ENCODE peak calls at places on chromosomes 13 and 19, in six cellular contexts. One of them, this sample, is unnamed.

GRCh38 chr19:49570138-49570856 is 10.1 kb downstream of the NOSIP start:
- DNase-seq in stimulated activated CD8-positive, alpha-beta memory T cell treated with anti-CD3 and anti-CD28 coated beads, Interleukin-15, amount 100 ng/mL, for 24 hours: no peak
- DNase-seq in activated CD4-positive, alpha-beta T cell treated with anti-CD3 and anti-CD28 coated beads, Interleukin-2, amount 50 U/mL, for 24 hours: no peak
- DNase-seq in effector CD4-positive, alpha-beta T cell: peak
- DNase-seq in IMR-90: peak
- DNase-seq in stimulated activated CD4-positive, alpha-beta T cell treated with anti-CD3 and anti-CD28 coated beads, TNF-alpha, amount 100 ng/mL, for 4 hours: peak
- DNase-seq in this sample: peak

GRCh38 chr13:47112205-47112896 is 215.5 kb upstream of the HTR2A start:
- DNase-seq in stimulated activated CD8-positive, alpha-beta memory T cell treated with anti-CD3 and anti-CD28 coated beads, Interleukin-15, amount 100 ng/mL, for 24 hours: no peak
- DNase-seq in activated CD4-positive, alpha-beta T cell treated with anti-CD3 and anti-CD28 coated beads, Interleukin-2, amount 50 U/mL, for 24 hours: no peak
- DNase-seq in effector CD4-positive, alpha-beta T cell: no peak
- DNase-seq in IMR-90: no peak
- DNase-seq in stimulated activated CD4-positive, alpha-beta T cell treated with anti-CD3 and anti-CD28 coated beads, TNF-alpha, amount 100 ng/mL, for 4 hours: no peak
- DNase-seq in this sample: no peak

GRCh38 chr13:46129124-46129523 is 24.3 kb upstream of the CPB2 start:
- DNase-seq in stimulated activated CD8-positive, alpha-beta memory T cell treated with anti-CD3 and anti-CD28 coated beads, Interleukin-15, amount 100 ng/mL, for 24 hours: no peak
- DNase-seq in activated CD4-positive, alpha-beta T cell treated with anti-CD3 and anti-CD28 coated beads, Interleukin-2, amount 50 U/mL, for 24 hours: no peak
- DNase-seq in effector CD4-positive, alpha-beta T cell: no peak
- DNase-seq in IMR-90: no peak
- DNase-seq in stimulated activated CD4-positive, alpha-beta T cell treated with anti-CD3 and anti-CD28 coated beads, TNF-alpha, amount 100 ng/mL, for 4 hours: no peak
- DNase-seq in this sample: no peak

GRCh38 chr13:21176195-21176981 is at the start of the genes MRPL57 and SKA3:
- DNase-seq in stimulated activated CD8-positive, alpha-beta memory T cell treated with anti-CD3 and anti-CD28 coated beads, Interleukin-15, amount 100 ng/mL, for 24 hours: peak
- DNase-seq in activated CD4-positive, alpha-beta T cell treated with anti-CD3 and anti-CD28 coated beads, Interleukin-2, amount 50 U/mL, for 24 hours: peak
- DNase-seq in effector CD4-positive, alpha-beta T cell: peak
- DNase-seq in IMR-90: peak
- DNase-seq in stimulated activated CD4-positive, alpha-beta T cell treated with anti-CD3 and anti-CD28 coated beads, TNF-alpha, amount 100 ng/mL, for 4 hours: peak
- DNase-seq in this sample: peak

GRCh38 chr13:27177852-27178251 is 6.2 kb upstream of the USP12 start:
- DNase-seq in stimulated activated CD8-positive, alpha-beta memory T cell treated with anti-CD3 and anti-CD28 coated beads, Interleukin-15, amount 100 ng/mL, for 24 hours: no peak
- DNase-seq in activated CD4-positive, alpha-beta T cell treated with anti-CD3 and anti-CD28 coated beads, Interleukin-2, amount 50 U/mL, for 24 hours: no peak
- DNase-seq in effector CD4-positive, alpha-beta T cell: no peak
- DNase-seq in IMR-90: no peak
- DNase-seq in stimulated activated CD4-positive, alpha-beta T cell treated with anti-CD3 and anti-CD28 coated beads, TNF-alpha, amount 100 ng/mL, for 4 hours: no peak
- DNase-seq in this sample: no peak

GRCh38 chr13:113078895-113079720 is 26.5 kb upstream of the F7 start:
- DNase-seq in stimulated activated CD8-positive, alpha-beta memory T cell treated with anti-CD3 and anti-CD28 coated beads, Interleukin-15, amount 100 ng/mL, for 24 hours: no peak
- DNase-seq in activated CD4-positive, alpha-beta T cell treated with anti-CD3 and anti-CD28 coated beads, Interleukin-2, amount 50 U/mL, for 24 hours: no peak
- DNase-seq in effector CD4-positive, alpha-beta T cell: no peak
- DNase-seq in IMR-90: no peak
- DNase-seq in stimulated activated CD4-positive, alpha-beta T cell treated with anti-CD3 and anti-CD28 coated beads, TNF-alpha, amount 100 ng/mL, for 4 hours: no peak
- DNase-seq in this sample: no peak

GRCh38 chr13:99323488-99323887 is 16.3 kb upstream of the GPR183 start:
- DNase-seq in stimulated activated CD8-positive, alpha-beta memory T cell treated with anti-CD3 and anti-CD28 coated beads, Interleukin-15, amount 100 ng/mL, for 24 hours: no peak
- DNase-seq in activated CD4-positive, alpha-beta T cell treated with anti-CD3 and anti-CD28 coated beads, Interleukin-2, amount 50 U/mL, for 24 hours: no peak
- DNase-seq in effector CD4-positive, alpha-beta T cell: no peak
- DNase-seq in IMR-90: peak
- DNase-seq in stimulated activated CD4-positive, alpha-beta T cell treated with anti-CD3 and anti-CD28 coated beads, TNF-alpha, amount 100 ng/mL, for 4 hours: no peak
- DNase-seq in this sample: no peak

GRCh38 chr19:40633207-40633606 is 32.0 kb downstream of the LTBP4 start:
- DNase-seq in stimulated activated CD8-positive, alpha-beta memory T cell treated with anti-CD3 and anti-CD28 coated beads, Interleukin-15, amount 100 ng/mL, for 24 hours: no peak
- DNase-seq in activated CD4-positive, alpha-beta T cell treated with anti-CD3 and anti-CD28 coated beads, Interleukin-2, amount 50 U/mL, for 24 hours: no peak
- DNase-seq in effector CD4-positive, alpha-beta T cell: no peak
- DNase-seq in IMR-90: peak
- DNase-seq in stimulated activated CD4-positive, alpha-beta T cell treated with anti-CD3 and anti-CD28 coated beads, TNF-alpha, amount 100 ng/mL, for 4 hours: no peak
- DNase-seq in this sample: no peak

GRCh38 chr13:45119469-45119989 is 781 bp upstream of the GTF2F2 start:
- DNase-seq in stimulated activated CD8-positive, alpha-beta memory T cell treated with anti-CD3 and anti-CD28 coated beads, Interleukin-15, amount 100 ng/mL, for 24 hours: no peak
- DNase-seq in activated CD4-positive, alpha-beta T cell treated with anti-CD3 and anti-CD28 coated beads, Interleukin-2, amount 50 U/mL, for 24 hours: peak
- DNase-seq in effector CD4-positive, alpha-beta T cell: peak
- DNase-seq in IMR-90: peak
- DNase-seq in stimulated activated CD4-positive, alpha-beta T cell treated with anti-CD3 and anti-CD28 coated beads, TNF-alpha, amount 100 ng/mL, for 4 hours: peak
- DNase-seq in this sample: peak

GRCh38 chr19:33906578-33907335 is 110.1 kb downstream of the KCTD15 start:
- DNase-seq in stimulated activated CD8-positive, alpha-beta memory T cell treated with anti-CD3 and anti-CD28 coated beads, Interleukin-15, amount 100 ng/mL, for 24 hours: no peak
- DNase-seq in activated CD4-positive, alpha-beta T cell treated with anti-CD3 and anti-CD28 coated beads, Interleukin-2, amount 50 U/mL, for 24 hours: no peak
- DNase-seq in effector CD4-positive, alpha-beta T cell: no peak
- DNase-seq in IMR-90: peak
- DNase-seq in stimulated activated CD4-positive, alpha-beta T cell treated with anti-CD3 and anti-CD28 coated beads, TNF-alpha, amount 100 ng/mL, for 4 hours: no peak
- DNase-seq in this sample: no peak

GRCh38 chr19:45440873-45441654 is 17.3 kb upstream of the ERCC1 start:
- DNase-seq in stimulated activated CD8-positive, alpha-beta memory T cell treated with anti-CD3 and anti-CD28 coated beads, Interleukin-15, amount 100 ng/mL, for 24 hours: no peak
- DNase-seq in activated CD4-positive, alpha-beta T cell treated with anti-CD3 and anti-CD28 coated beads, Interleukin-2, amount 50 U/mL, for 24 hours: no peak
- DNase-seq in effector CD4-positive, alpha-beta T cell: no peak
- DNase-seq in IMR-90: peak
- DNase-seq in stimulated activated CD4-positive, alpha-beta T cell treated with anti-CD3 and anti-CD28 coated beads, TNF-alpha, amount 100 ng/mL, for 4 hours: no peak
- DNase-seq in this sample: no peak

GRCh38 chr19:14012378-14012915 is 6.3 kb upstream of the RFX1 start:
- DNase-seq in stimulated activated CD8-positive, alpha-beta memory T cell treated with anti-CD3 and anti-CD28 coated beads, Interleukin-15, amount 100 ng/mL, for 24 hours: no peak
- DNase-seq in activated CD4-positive, alpha-beta T cell treated with anti-CD3 and anti-CD28 coated beads, Interleukin-2, amount 50 U/mL, for 24 hours: no peak
- DNase-seq in effector CD4-positive, alpha-beta T cell: no peak
- DNase-seq in IMR-90: no peak
- DNase-seq in stimulated activated CD4-positive, alpha-beta T cell treated with anti-CD3 and anti-CD28 coated beads, TNF-alpha, amount 100 ng/mL, for 4 hours: no peak
- DNase-seq in this sample: no peak

GRCh38 chr19:7658219-7658686 is 10.6 kb upstream of the RETN start:
- DNase-seq in stimulated activated CD8-positive, alpha-beta memory T cell treated with anti-CD3 and anti-CD28 coated beads, Interleukin-15, amount 100 ng/mL, for 24 hours: no peak
- DNase-seq in activated CD4-positive, alpha-beta T cell treated with anti-CD3 and anti-CD28 coated beads, Interleukin-2, amount 50 U/mL, for 24 hours: peak
- DNase-seq in effector CD4-positive, alpha-beta T cell: peak
- DNase-seq in IMR-90: no peak
- DNase-seq in stimulated activated CD4-positive, alpha-beta T cell treated with anti-CD3 and anti-CD28 coated beads, TNF-alpha, amount 100 ng/mL, for 4 hours: no peak
- DNase-seq in this sample: peak

GRCh38 chr19:35729763-35730162 is 12.0 kb downstream of the KMT2B start:
- DNase-seq in stimulated activated CD8-positive, alpha-beta memory T cell treated with anti-CD3 and anti-CD28 coated beads, Interleukin-15, amount 100 ng/mL, for 24 hours: no peak
- DNase-seq in activated CD4-positive, alpha-beta T cell treated with anti-CD3 and anti-CD28 coated beads, Interleukin-2, amount 50 U/mL, for 24 hours: no peak
- DNase-seq in effector CD4-positive, alpha-beta T cell: no peak
- DNase-seq in IMR-90: no peak
- DNase-seq in stimulated activated CD4-positive, alpha-beta T cell treated with anti-CD3 and anti-CD28 coated beads, TNF-alpha, amount 100 ng/mL, for 4 hours: no peak
- DNase-seq in this sample: no peak

GRCh38 chr13:102197193-102197592 is 204.7 kb downstream of the FGF14 start:
- DNase-seq in stimulated activated CD8-positive, alpha-beta memory T cell treated with anti-CD3 and anti-CD28 coated beads, Interleukin-15, amount 100 ng/mL, for 24 hours: no peak
- DNase-seq in activated CD4-positive, alpha-beta T cell treated with anti-CD3 and anti-CD28 coated beads, Interleukin-2, amount 50 U/mL, for 24 hours: no peak
- DNase-seq in effector CD4-positive, alpha-beta T cell: no peak
- DNase-seq in IMR-90: peak
- DNase-seq in stimulated activated CD4-positive, alpha-beta T cell treated with anti-CD3 and anti-CD28 coated beads, TNF-alpha, amount 100 ng/mL, for 4 hours: no peak
- DNase-seq in this sample: no peak

GRCh38 chr19:10074153-10074552 is 12.0 kb upstream of the SHFL start:
- DNase-seq in stimulated activated CD8-positive, alpha-beta memory T cell treated with anti-CD3 and anti-CD28 coated beads, Interleukin-15, amount 100 ng/mL, for 24 hours: no peak
- DNase-seq in activated CD4-positive, alpha-beta T cell treated with anti-CD3 and anti-CD28 coated beads, Interleukin-2, amount 50 U/mL, for 24 hours: peak
- DNase-seq in effector CD4-positive, alpha-beta T cell: peak
- DNase-seq in IMR-90: peak
- DNase-seq in stimulated activated CD4-positive, alpha-beta T cell treated with anti-CD3 and anti-CD28 coated beads, TNF-alpha, amount 100 ng/mL, for 4 hours: no peak
- DNase-seq in this sample: peak

GRCh38 chr13:47066261-47066660 is 169.4 kb upstream of the HTR2A start:
- DNase-seq in stimulated activated CD8-positive, alpha-beta memory T cell treated with anti-CD3 and anti-CD28 coated beads, Interleukin-15, amount 100 ng/mL, for 24 hours: no peak
- DNase-seq in activated CD4-positive, alpha-beta T cell treated with anti-CD3 and anti-CD28 coated beads, Interleukin-2, amount 50 U/mL, for 24 hours: no peak
- DNase-seq in effector CD4-positive, alpha-beta T cell: no peak
- DNase-seq in IMR-90: peak
- DNase-seq in stimulated activated CD4-positive, alpha-beta T cell treated with anti-CD3 and anti-CD28 coated beads, TNF-alpha, amount 100 ng/mL, for 4 hours: no peak
- DNase-seq in this sample: no peak

GRCh38 chr13:101449971-101450748 is 2.3 kb upstream of the ITGBL1 start:
- DNase-seq in stimulated activated CD8-positive, alpha-beta memory T cell treated with anti-CD3 and anti-CD28 coated beads, Interleukin-15, amount 100 ng/mL, for 24 hours: no peak
- DNase-seq in activated CD4-positive, alpha-beta T cell treated with anti-CD3 and anti-CD28 coated beads, Interleukin-2, amount 50 U/mL, for 24 hours: no peak
- DNase-seq in effector CD4-positive, alpha-beta T cell: no peak
- DNase-seq in IMR-90: peak
- DNase-seq in stimulated activated CD4-positive, alpha-beta T cell treated with anti-CD3 and anti-CD28 coated beads, TNF-alpha, amount 100 ng/mL, for 4 hours: no peak
- DNase-seq in this sample: no peak

GRCh38 chr13:80339841-80340642 is 884 bp downstream of the SPRY2 start:
- DNase-seq in stimulated activated CD8-positive, alpha-beta memory T cell treated with anti-CD3 and anti-CD28 coated beads, Interleukin-15, amount 100 ng/mL, for 24 hours: no peak
- DNase-seq in activated CD4-positive, alpha-beta T cell treated with anti-CD3 and anti-CD28 coated beads, Interleukin-2, amount 50 U/mL, for 24 hours: no peak
- DNase-seq in effector CD4-positive, alpha-beta T cell: no peak
- DNase-seq in IMR-90: peak
- DNase-seq in stimulated activated CD4-positive, alpha-beta T cell treated with anti-CD3 and anti-CD28 coated beads, TNF-alpha, amount 100 ng/mL, for 4 hours: no peak
- DNase-seq in this sample: no peak

GRCh38 chr19:56765107-56765506 is 75.4 kb downstream of the PEG3 start:
- DNase-seq in stimulated activated CD8-positive, alpha-beta memory T cell treated with anti-CD3 and anti-CD28 coated beads, Interleukin-15, amount 100 ng/mL, for 24 hours: no peak
- DNase-seq in activated CD4-positive, alpha-beta T cell treated with anti-CD3 and anti-CD28 coated beads, Interleukin-2, amount 50 U/mL, for 24 hours: no peak
- DNase-seq in effector CD4-positive, alpha-beta T cell: no peak
- DNase-seq in IMR-90: no peak
- DNase-seq in stimulated activated CD4-positive, alpha-beta T cell treated with anti-CD3 and anti-CD28 coated beads, TNF-alpha, amount 100 ng/mL, for 4 hours: no peak
- DNase-seq in this sample: no peak

GRCh38 chr13:50248537-50249521 is 233.6 kb downstream of the KCNRG start:
- DNase-seq in stimulated activated CD8-positive, alpha-beta memory T cell treated with anti-CD3 and anti-CD28 coated beads, Interleukin-15, amount 100 ng/mL, for 24 hours: no peak
- DNase-seq in activated CD4-positive, alpha-beta T cell treated with anti-CD3 and anti-CD28 coated beads, Interleukin-2, amount 50 U/mL, for 24 hours: no peak
- DNase-seq in effector CD4-positive, alpha-beta T cell: no peak
- DNase-seq in IMR-90: no peak
- DNase-seq in stimulated activated CD4-positive, alpha-beta T cell treated with anti-CD3 and anti-CD28 coated beads, TNF-alpha, amount 100 ng/mL, for 4 hours: no peak
- DNase-seq in this sample: no peak

GRCh38 chr13:45433381-45433790 is 15.2 kb upstream of the SLC25A30 start:
- DNase-seq in stimulated activated CD8-positive, alpha-beta memory T cell treated with anti-CD3 and anti-CD28 coated beads, Interleukin-15, amount 100 ng/mL, for 24 hours: no peak
- DNase-seq in activated CD4-positive, alpha-beta T cell treated with anti-CD3 and anti-CD28 coated beads, Interleukin-2, amount 50 U/mL, for 24 hours: no peak
- DNase-seq in effector CD4-positive, alpha-beta T cell: no peak
- DNase-seq in IMR-90: no peak
- DNase-seq in stimulated activated CD4-positive, alpha-beta T cell treated with anti-CD3 and anti-CD28 coated beads, TNF-alpha, amount 100 ng/mL, for 4 hours: no peak
- DNase-seq in this sample: no peak

GRCh38 chr19:23071087-23071511 is 45.7 kb upstream of the ZNF730 start:
- DNase-seq in stimulated activated CD8-positive, alpha-beta memory T cell treated with anti-CD3 and anti-CD28 coated beads, Interleukin-15, amount 100 ng/mL, for 24 hours: no peak
- DNase-seq in activated CD4-positive, alpha-beta T cell treated with anti-CD3 and anti-CD28 coated beads, Interleukin-2, amount 50 U/mL, for 24 hours: no peak
- DNase-seq in effector CD4-positive, alpha-beta T cell: no peak
- DNase-seq in IMR-90: peak
- DNase-seq in stimulated activated CD4-positive, alpha-beta T cell treated with anti-CD3 and anti-CD28 coated beads, TNF-alpha, amount 100 ng/mL, for 4 hours: no peak
- DNase-seq in this sample: no peak

GRCh38 chr13:87999791-88000190 is 328.6 kb downstream of the SLITRK5 start:
- DNase-seq in stimulated activated CD8-positive, alpha-beta memory T cell treated with anti-CD3 and anti-CD28 coated beads, Interleukin-15, amount 100 ng/mL, for 24 hours: no peak
- DNase-seq in activated CD4-positive, alpha-beta T cell treated with anti-CD3 and anti-CD28 coated beads, Interleukin-2, amount 50 U/mL, for 24 hours: no peak
- DNase-seq in effector CD4-positive, alpha-beta T cell: no peak
- DNase-seq in IMR-90: no peak
- DNase-seq in stimulated activated CD4-positive, alpha-beta T cell treated with anti-CD3 and anti-CD28 coated beads, TNF-alpha, amount 100 ng/mL, for 4 hours: no peak
- DNase-seq in this sample: no peak

GRCh38 chr19:3480383-3481091 is at the start of gene SMIM24:
- DNase-seq in stimulated activated CD8-positive, alpha-beta memory T cell treated with anti-CD3 and anti-CD28 coated beads, Interleukin-15, amount 100 ng/mL, for 24 hours: no peak
- DNase-seq in activated CD4-positive, alpha-beta T cell treated with anti-CD3 and anti-CD28 coated beads, Interleukin-2, amount 50 U/mL, for 24 hours: no peak
- DNase-seq in effector CD4-positive, alpha-beta T cell: no peak
- DNase-seq in IMR-90: no peak
- DNase-seq in stimulated activated CD4-positive, alpha-beta T cell treated with anti-CD3 and anti-CD28 coated beads, TNF-alpha, amount 100 ng/mL, for 4 hours: no peak
- DNase-seq in this sample: no peak

GRCh38 chr19:11269408-11269807 is 7.1 kb upstream of the DOCK6 start:
- DNase-seq in stimulated activated CD8-positive, alpha-beta memory T cell treated with anti-CD3 and anti-CD28 coated beads, Interleukin-15, amount 100 ng/mL, for 24 hours: no peak
- DNase-seq in activated CD4-positive, alpha-beta T cell treated with anti-CD3 and anti-CD28 coated beads, Interleukin-2, amount 50 U/mL, for 24 hours: no peak
- DNase-seq in effector CD4-positive, alpha-beta T cell: no peak
- DNase-seq in IMR-90: peak
- DNase-seq in stimulated activated CD4-positive, alpha-beta T cell treated with anti-CD3 and anti-CD28 coated beads, TNF-alpha, amount 100 ng/mL, for 4 hours: no peak
- DNase-seq in this sample: no peak

GRCh38 chr13:113642563-113642962 is 15.4 kb downstream of the ATP4B start:
- DNase-seq in stimulated activated CD8-positive, alpha-beta memory T cell treated with anti-CD3 and anti-CD28 coated beads, Interleukin-15, amount 100 ng/mL, for 24 hours: no peak
- DNase-seq in activated CD4-positive, alpha-beta T cell treated with anti-CD3 and anti-CD28 coated beads, Interleukin-2, amount 50 U/mL, for 24 hours: no peak
- DNase-seq in effector CD4-positive, alpha-beta T cell: no peak
- DNase-seq in IMR-90: no peak
- DNase-seq in stimulated activated CD4-positive, alpha-beta T cell treated with anti-CD3 and anti-CD28 coated beads, TNF-alpha, amount 100 ng/mL, for 4 hours: no peak
- DNase-seq in this sample: no peak

GRCh38 chr19:14031719-14032480 is at the start of gene IL27RA:
- DNase-seq in stimulated activated CD8-positive, alpha-beta memory T cell treated with anti-CD3 and anti-CD28 coated beads, Interleukin-15, amount 100 ng/mL, for 24 hours: peak
- DNase-seq in activated CD4-positive, alpha-beta T cell treated with anti-CD3 and anti-CD28 coated beads, Interleukin-2, amount 50 U/mL, for 24 hours: peak
- DNase-seq in effector CD4-positive, alpha-beta T cell: peak
- DNase-seq in IMR-90: peak
- DNase-seq in stimulated activated CD4-positive, alpha-beta T cell treated with anti-CD3 and anti-CD28 coated beads, TNF-alpha, amount 100 ng/mL, for 4 hours: peak
- DNase-seq in this sample: peak

GRCh38 chr19:19064811-19065745 is 1.3 kb downstream of the SLC25A42 start:
- DNase-seq in stimulated activated CD8-positive, alpha-beta memory T cell treated with anti-CD3 and anti-CD28 coated beads, Interleukin-15, amount 100 ng/mL, for 24 hours: no peak
- DNase-seq in activated CD4-positive, alpha-beta T cell treated with anti-CD3 and anti-CD28 coated beads, Interleukin-2, amount 50 U/mL, for 24 hours: no peak
- DNase-seq in effector CD4-positive, alpha-beta T cell: no peak
- DNase-seq in IMR-90: no peak
- DNase-seq in stimulated activated CD4-positive, alpha-beta T cell treated with anti-CD3 and anti-CD28 coated beads, TNF-alpha, amount 100 ng/mL, for 4 hours: no peak
- DNase-seq in this sample: peak

GRCh38 chr19:36060430-36060829 is 5.7 kb downstream of the WDR62 start:
- DNase-seq in stimulated activated CD8-positive, alpha-beta memory T cell treated with anti-CD3 and anti-CD28 coated beads, Interleukin-15, amount 100 ng/mL, for 24 hours: no peak
- DNase-seq in activated CD4-positive, alpha-beta T cell treated with anti-CD3 and anti-CD28 coated beads, Interleukin-2, amount 50 U/mL, for 24 hours: no peak
- DNase-seq in effector CD4-positive, alpha-beta T cell: no peak
- DNase-seq in IMR-90: peak
- DNase-seq in stimulated activated CD4-positive, alpha-beta T cell treated with anti-CD3 and anti-CD28 coated beads, TNF-alpha, amount 100 ng/mL, for 4 hours: no peak
- DNase-seq in this sample: no peak

GRCh38 chr13:25876256-25876655 is 175.6 kb downstream of the SHISA2 start:
- DNase-seq in stimulated activated CD8-positive, alpha-beta memory T cell treated with anti-CD3 and anti-CD28 coated beads, Interleukin-15, amount 100 ng/mL, for 24 hours: no peak
- DNase-seq in activated CD4-positive, alpha-beta T cell treated with anti-CD3 and anti-CD28 coated beads, Interleukin-2, amount 50 U/mL, for 24 hours: no peak
- DNase-seq in effector CD4-positive, alpha-beta T cell: no peak
- DNase-seq in IMR-90: no peak
- DNase-seq in stimulated activated CD4-positive, alpha-beta T cell treated with anti-CD3 and anti-CD28 coated beads, TNF-alpha, amount 100 ng/mL, for 4 hours: no peak
- DNase-seq in this sample: no peak

GRCh38 chr19:3852614-3853254 is 16.1 kb downstream of the ZFR2 start:
- DNase-seq in stimulated activated CD8-positive, alpha-beta memory T cell treated with anti-CD3 and anti-CD28 coated beads, Interleukin-15, amount 100 ng/mL, for 24 hours: no peak
- DNase-seq in activated CD4-positive, alpha-beta T cell treated with anti-CD3 and anti-CD28 coated beads, Interleukin-2, amount 50 U/mL, for 24 hours: no peak
- DNase-seq in effector CD4-positive, alpha-beta T cell: peak
- DNase-seq in IMR-90: peak
- DNase-seq in stimulated activated CD4-positive, alpha-beta T cell treated with anti-CD3 and anti-CD28 coated beads, TNF-alpha, amount 100 ng/mL, for 4 hours: peak
- DNase-seq in this sample: no peak

GRCh38 chr19:19477705-19478383 is 37.5 kb downstream of the TSSK6 start:
- DNase-seq in stimulated activated CD8-positive, alpha-beta memory T cell treated with anti-CD3 and anti-CD28 coated beads, Interleukin-15, amount 100 ng/mL, for 24 hours: no peak
- DNase-seq in activated CD4-positive, alpha-beta T cell treated with anti-CD3 and anti-CD28 coated beads, Interleukin-2, amount 50 U/mL, for 24 hours: no peak
- DNase-seq in effector CD4-positive, alpha-beta T cell: no peak
- DNase-seq in IMR-90: no peak
- DNase-seq in stimulated activated CD4-positive, alpha-beta T cell treated with anti-CD3 and anti-CD28 coated beads, TNF-alpha, amount 100 ng/mL, for 4 hours: no peak
- DNase-seq in this sample: no peak

This sample was measured in T-helper 1 cell.